ENCODE peak calls at places on chromosomes 13 and 19, in four cellular contexts. U is heart left ventricle, M is type B pancreatic cell, H is cerebellar cortex. S is an unnamed sample.

GRCh38 chr19:14871619-14872230 is 14.2 kb downstream of the OR7A17 start:
- DNase-seq in U (no peak), M (no peak), H (peak), S (peak)

GRCh38 chr13:58051807-58052375 is 420.3 kb downstream of the PCDH17 start:
- DNase-seq in U (no peak), M (no peak), H (no peak), S (no peak)

GRCh38 chr19:4108767-4109625 is 14.9 kb downstream of the MAP2K2 start:
- DNase-seq in U (no peak), M (no peak), H (no peak), S (no peak)

GRCh38 chr13:30382836-30383525 is 39.3 kb upstream of the UBE2L5 start:
- DNase-seq in U (no peak), M (no peak), H (no peak), S (no peak)

GRCh38 chr19:36081894-36082293 is 27.2 kb downstream of the WDR62 start:
- DNase-seq in U (no peak), M (no peak), H (no peak), S (no peak)

GRCh38 chr19:47158879-47159509 is 28.4 kb downstream of the SAE1 start:
- DNase-seq in U (no peak), M (no peak), H (no peak), S (no peak)

GRCh38 chr13:67052550-67053237 is 177.4 kb downstream of the PCDH9 start:
- DNase-seq in U (no peak), M (no peak), H (no peak), S (no peak)

GRCh38 chr19:1450735-1451669 is 1.1 kb downstream of the APC2 start:
- DNase-seq in U (no peak), M (no peak), H (peak), S (peak)

GRCh38 chr19:40348961-40349507 is 539 bp downstream of the PLD3 start:
- DNase-seq in U (no peak), M (no peak), H (peak), S (peak)

GRCh38 chr19:42469311-42470239 is 26.8 kb upstream of the CXCL17 start:
- DNase-seq in U (no peak), M (no peak), H (no peak), S (no peak)

GRCh38 chr19:10226376-10227214 is 4.5 kb downstream of the S1PR2 start:
- DNase-seq in U (peak), M (peak), H (no peak), S (no peak)

GRCh38 chr13:76826527-76826926 is 59.7 kb downstream of the KCTD12 start:
- DNase-seq in U (no peak), M (no peak), H (no peak), S (no peak)

GRCh38 chr13:83327091-83327490 is 555.2 kb downstream of the SLITRK1 start:
- DNase-seq in U (no peak), M (no peak), H (no peak), S (no peak)

GRCh38 chr19:18339703-18340102 is 695 bp upstream of the PGPEP1 start:
- DNase-seq in U (no peak), M (no peak), H (peak), S (no peak)

GRCh38 chr13:88674841-88675240 is 1003.7 kb downstream of the SLITRK5 start:
- DNase-seq in U (no peak), M (no peak), H (no peak), S (no peak)

GRCh38 chr13:93775507-93776108 is 549.0 kb downstream of the GPC6 start:
- DNase-seq in U (no peak), M (no peak), H (no peak), S (no peak)

GRCh38 chr19:7818806-7819205 is 11.2 kb upstream of the EVI5L start:
- DNase-seq in U (no peak), M (no peak), H (no peak), S (no peak)

GRCh38 chr13:30934381-30934780 is 1.9 kb downstream of the TEX26 start:
- DNase-seq in U (no peak), M (no peak), H (no peak), S (no peak)

GRCh38 chr19:4970558-4971423 is 1.9 kb downstream of the KDM4B start:
- DNase-seq in U (no peak), M (no peak), H (peak), S (peak)

GRCh38 chr19:19662866-19663291 is 597 bp downstream of the ATP13A1 start:
- DNase-seq in U (no peak), M (no peak), H (no peak), S (no peak)

GRCh38 chr13:25267715-25268114 is 19.6 kb downstream of the MTMR6 start:
- DNase-seq in U (no peak), M (no peak), H (no peak), S (no peak)

GRCh38 chr19:45137179-45137761 is 23.5 kb downstream of the NKPD1 start:
- DNase-seq in U (no peak), M (no peak), H (no peak), S (no peak)

GRCh38 chr13:38348890-38349289 is 761 bp upstream of the UFM1 start:
- DNase-seq in U (no peak), M (no peak), H (no peak), S (no peak)

GRCh38 chr13:51659276-51660127 is 75.2 kb downstream of the WDFY2 start:
- DNase-seq in U (no peak), M (no peak), H (no peak), S (no peak)